ENCODE peak calls at places on chromosome 6, in four cellular contexts. C is IMR-90, H is neuronal stem cell, L is mesendoderm. S is an unnamed sample.

GRCh38 chr6:132972254-132972653 is 157.9 kb downstream of the RPS12 start:
- DNase-seq in C (no peak), H (no peak), L (no peak), S (no peak)

GRCh38 chr6:12394170-12394569 is 104.0 kb downstream of the EDN1 start:
- DNase-seq in C (no peak), H (no peak), L (peak), S (no peak)

GRCh38 chr6:20893415-20893814 is 359.2 kb downstream of the CDKAL1 start:
- DNase-seq in H (no peak), L (no peak), C (peak), S (no peak)

GRCh38 chr6:37607949-37608348 is 89.7 kb downstream of the MDGA1 start:
- DNase-seq in L (peak), H (no peak), C (peak), S (no peak)

GRCh38 chr6:36545767-36546663 is 1.3 kb downstream of the STK38 start:
- DNase-seq in L (peak), H (no peak), C (peak), S (no peak)

GRCh38 chr6:63904844-63905243 is 269.2 kb downstream of the PHF3 start:
- DNase-seq in C (peak), H (no peak), L (no peak), S (no peak)

GRCh38 chr6:41247288-41247865 is 19.2 kb downstream of the TREML4 start:
- DNase-seq in L (no peak), C (no peak), H (no peak), S (no peak)

GRCh38 chr6:63174173-63174572 is 37.1 kb upstream of the FKBP1C start:
- DNase-seq in L (no peak), H (no peak), C (no peak), S (no peak)

GRCh38 chr6:44043036-44043478 is 84.2 kb downstream of the MRPL14 start:
- DNase-seq in H (no peak), L (peak), C (peak), S (no peak)

GRCh38 chr6:168428052-168428829 is 12.7 kb upstream of the SMOC2 start:
- DNase-seq in H (no peak), L (no peak), C (no peak), S (no peak)

GRCh38 chr6:107493158-107494057 is 3.5 kb downstream of the SOBP start:
- DNase-seq in L (no peak), H (peak), C (peak), S (no peak)

GRCh38 chr6:155188707-155189496 is 74.9 kb upstream of the CLDN20 start:
- DNase-seq in H (no peak), L (no peak), C (peak), S (no peak)

GRCh38 chr6:41518118-41518517 is 28.1 kb upstream of the FOXP4 start:
- DNase-seq in H (no peak), L (peak), C (no peak), S (peak)

GRCh38 chr6:166492092-166492491 is 94.4 kb downstream of the RAMACL start:
- DNase-seq in C (no peak), L (no peak), H (no peak), S (no peak)

GRCh38 chr6:26211963-26212362 is 124.7 kb downstream of the HFE start:
- DNase-seq in L (no peak), C (no peak), H (no peak), S (no peak)

GRCh38 chr6:41228616-41229015 is 467 bp downstream of the TREML4 start:
- DNase-seq in H (no peak), C (no peak), L (peak), S (peak)

GRCh38 chr6:85402922-85403321 is 47.0 kb upstream of the NT5E start:
- DNase-seq in H (no peak), L (no peak), C (no peak), S (no peak)

GRCh38 chr6:79438015-79438414 is 99.2 kb downstream of the LCA5 start:
- DNase-seq in H (no peak), L (no peak), C (no peak), S (no peak)

GRCh38 chr6:149696904-149697303 is 21.0 kb downstream of the LATS1 start:
- DNase-seq in C (peak), L (no peak), H (no peak), S (no peak)

GRCh38 chr6:15061176-15061575 is 184.7 kb upstream of the JARID2 start:
- DNase-seq in H (no peak), C (no peak), L (no peak), S (no peak)

GRCh38 chr6:32684246-32684645 is 17.8 kb upstream of the HLA-DQB1 start:
- DNase-seq in L (no peak), H (no peak), C (no peak), S (no peak)

GRCh38 chr6:140001851-140002301 is 627.4 kb upstream of the CITED2 start:
- DNase-seq in H (no peak), C (peak), L (no peak), S (no peak)

GRCh38 chr6:166078294-166078693 is 89.4 kb downstream of the TBXT start:
- DNase-seq in C (peak), L (no peak), H (no peak), S (no peak)

GRCh38 chr6:90454835-90455427 is 131.9 kb downstream of the MAP3K7 start:
- DNase-seq in C (no peak), H (no peak), L (no peak), S (no peak)

GRCh38 chr6:8100159-8100854 is 2.0 kb downstream of the EEF1E1 start:
- DNase-seq in L (no peak), C (no peak), H (no peak), S (no peak)

GRCh38 chr6:157123245-157123644 is 200.1 kb downstream of the TMEM242 start:
- DNase-seq in C (no peak), L (no peak), H (no peak), S (no peak)

GRCh38 chr6:33414592-33415271 is 3.2 kb downstream of the CUTA start:
- DNase-seq in H (no peak), L (peak), C (no peak), S (peak)

GRCh38 chr6:117232191-117232590 is 33.2 kb upstream of the VGLL2 start:
- DNase-seq in C (no peak), H (no peak), L (no peak), S (no peak)

GRCh38 chr6:168934856-168935627 is 318.6 kb downstream of the THBS2 start:
- DNase-seq in L (no peak), C (no peak), H (no peak), S (no peak)

GRCh38 chr6:19052219-19052618 is 665.1 kb downstream of the RNF144B start:
- DNase-seq in H (no peak), L (peak), C (no peak), S (no peak)

GRCh38 chr6:52697903-52698302 is 27.0 kb downstream of the TMEM14A start:
- DNase-seq in C (no peak), H (no peak), L (peak), S (no peak)

GRCh38 chr6:158233214-158233795 is 65.2 kb downstream of the GTF2H5 start:
- DNase-seq in L (no peak), H (no peak), C (no peak), S (no peak)

GRCh38 chr6:62652692-62653328 is 366.8 kb upstream of the KHDRBS2 start:
- DNase-seq in C (peak), L (peak), H (peak), S (no peak)

GRCh38 chr6:169990095-169991030 is 238.9 kb downstream of the ERMARD start:
- DNase-seq in H (no peak), C (no peak), L (no peak), S (no peak)

GRCh38 chr6:136761227-136761922 is 30.9 kb downstream of the MAP3K5 start:
- DNase-seq in L (no peak), C (peak), H (no peak), S (no peak)

GRCh38 chr6:46491789-46492547 is 719 bp upstream of the RCAN2 start:
- DNase-seq in L (peak), C (peak), H (peak), S (peak)

GRCh38 chr6:132551214-132551613 is 1.3 kb upstream of the TAAR8 start:
- DNase-seq in C (no peak), H (no peak), L (no peak), S (no peak)

GRCh38 chr6:54981647-54982046 is 135.1 kb downstream of the FAM83B start:
- DNase-seq in H (no peak), L (peak), C (peak), S (no peak)

GRCh38 chr6:169145476-169145875 is 108.2 kb downstream of the THBS2 start:
- DNase-seq in H (no peak), C (peak), L (no peak), S (no peak)

GRCh38 chr6:167090171-167090570 is 32.7 kb upstream of the CCR6 start:
- DNase-seq in C (no peak), L (no peak), H (no peak), S (no peak)

DNA sequence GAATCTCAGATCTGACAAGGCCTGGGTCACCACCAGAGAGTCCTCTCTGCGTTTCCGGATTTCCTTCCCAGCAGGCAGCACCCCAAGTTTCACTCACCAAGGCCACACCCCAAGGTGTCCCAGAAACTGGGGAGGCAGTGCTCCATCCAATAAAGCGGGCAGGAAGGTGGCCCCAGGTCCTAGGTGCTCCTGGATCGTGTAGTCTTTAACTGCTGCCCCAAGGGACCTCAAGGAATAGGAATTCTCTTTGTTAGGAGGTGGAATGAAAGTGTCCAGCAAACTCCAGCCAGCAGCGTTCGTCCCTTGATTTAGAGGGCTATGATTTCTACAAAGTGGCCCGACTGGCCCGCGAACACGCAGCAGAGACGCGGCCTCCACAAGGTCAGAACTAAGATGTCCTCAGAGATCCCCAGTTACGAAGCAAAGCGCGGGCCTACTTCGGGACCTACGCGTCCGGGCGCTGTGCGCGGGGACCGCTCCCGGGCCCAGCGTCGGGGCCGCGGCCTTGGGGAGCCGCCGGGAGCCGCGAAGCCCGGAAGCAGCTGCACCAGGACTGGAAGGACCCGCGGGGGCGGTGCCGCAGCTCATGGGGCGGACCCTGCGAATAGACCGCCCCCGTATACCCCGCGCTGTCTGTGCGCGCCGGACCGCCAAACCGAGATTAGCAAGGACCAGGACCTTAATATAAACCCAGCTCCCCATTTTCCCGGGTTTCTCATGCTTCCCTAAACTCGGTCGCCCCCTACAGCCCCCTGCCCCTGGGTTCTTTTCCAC is at the start of gene C6orf47:
- DNase-seq in C (peak), H (peak), L (peak), S (peak)
- H3K23ac ChIP-seq in C (peak), H (peak), L (peak), S (no peak)

GRCh38 chr6:104954091-104954797 is 2.7 kb upstream of the LIN28B start:
- DNase-seq in L (peak), C (no peak), H (no peak), S (no peak)

GRCh38 chr6:104955491-104955890 is 1.4 kb upstream of the LIN28B start:
- DNase-seq in H (no peak), C (no peak), L (peak), S (peak)

GRCh38 chr6:104951677-104952076 is 5.2 kb upstream of the LIN28B start:
- DNase-seq in L (peak), H (no peak), C (no peak), S (no peak)

GRCh38 chr6:104953410-104953953 is 3.4 kb upstream of the LIN28B start:
- DNase-seq in C (no peak), L (peak), H (peak), S (peak)

GRCh38 chr6:104952911-104953409 is 3.9 kb upstream of the LIN28B start:
- DNase-seq in L (peak), C (no peak), H (peak), S (peak)
- H2BK5ac ChIP-seq in L (peak), C (no peak), H (peak), S (peak)

GRCh38 chr6:10901751-10902150 is 14.9 kb downstream of the SYCP2L start:
- DNase-seq in C (no peak), L (no peak), H (no peak), S (no peak)

GRCh38 chr6:10908228-10908627 is 21.4 kb downstream of the SYCP2L start:
- DNase-seq in C (no peak), H (no peak), L (no peak), S (no peak)

GRCh38 chr6:10904015-10904414 is 17.2 kb downstream of the SYCP2L start:
- DNase-seq in C (no peak), H (no peak), L (no peak), S (no peak)
- H3K23ac ChIP-seq in C (no peak), H (no peak), L (no peak), S (no peak)

GRCh38 chr6:87473419-87473903 is 687 bp downstream of the SLC35A1 start:
- DNase-seq in L (no peak), H (no peak), C (peak), S (no peak)
- H2BK5ac ChIP-seq in L (no peak), H (no peak), C (peak), S (no peak)

DNA sequence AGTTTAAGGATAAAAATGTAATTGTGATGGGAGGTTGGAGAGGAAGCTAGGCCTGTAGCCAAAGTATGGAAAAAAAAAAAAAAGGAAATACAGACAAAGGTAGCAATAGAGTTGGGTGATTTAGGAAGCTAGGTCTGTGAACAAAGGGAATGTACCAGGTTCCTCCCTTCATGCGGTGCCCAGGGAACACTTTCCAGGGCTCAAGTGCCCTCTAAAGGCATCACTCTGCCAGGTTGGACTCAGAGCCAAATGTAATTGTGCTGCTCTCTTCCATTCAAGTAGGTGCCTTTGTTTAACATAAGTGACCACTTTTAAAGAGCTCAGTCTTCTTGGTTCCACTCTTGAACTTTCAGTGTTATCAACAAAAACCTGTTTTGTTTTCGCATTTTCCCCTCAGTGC is 159.7 kb upstream of the AHI1 start:
- DNase-seq in L (no peak), C (no peak), H (no peak), S (no peak)
- H3K23ac ChIP-seq in L (no peak), C (no peak), H (no peak), S (no peak)

S was measured in H9.